ENCODE peak calls at places on chromosomes 5 and 9, in five cellular contexts. B is lower leg skin, W is spleen, Z is tibial nerve, E is ovary. X is an unnamed sample.

GRCh38 chr5:10157085-10157669 is 92.5 kb downstream of the ATPSCKMT start:
- DNase-seq in B (no peak), W (no peak), Z (no peak), E (no peak), X (no peak)

GRCh38 chr9:97809666-97810344 is 43.2 kb upstream of the FOXE1 start:
- DNase-seq in B (no peak), W (no peak), Z (no peak), E (no peak), X (no peak)

GRCh38 chr5:173383711-173384110 is 55.5 kb upstream of the STC2 start:
- DNase-seq in B (peak), W (no peak), Z (no peak), E (no peak), X (no peak)

GRCh38 chr9:96453625-96454024 is 3.7 kb downstream of the HABP4 start:
- DNase-seq in B (no peak), W (no peak), Z (no peak), E (no peak), X (no peak)

GRCh38 chr9:133375724-133376654 is at the start of the genes STKLD1 and SURF4:
- DNase-seq in B (peak), W (peak), Z (peak), E (peak), X (peak)

GRCh38 chr5:95682891-95683290 is at the start of gene SPATA9:
- DNase-seq in B (no peak), W (no peak), Z (no peak), E (no peak), X (no peak)

GRCh38 chr9:35112257-35113020 is 3.2 kb downstream of the ATOSB start:
- DNase-seq in B (peak), W (no peak), Z (no peak), E (no peak), X (no peak)

GRCh38 chr9:129006328-129007034 is 21.6 kb downstream of the SH3GLB2 start:
- DNase-seq in B (no peak), W (no peak), Z (peak), E (peak), X (peak)

GRCh38 chr5:38381361-38381760 is 123.0 kb downstream of the EGFLAM start:
- DNase-seq in B (no peak), W (no peak), Z (no peak), E (no peak), X (no peak)

GRCh38 chr5:1152771-1153282 is 41.0 kb upstream of the SLC12A7 start:
- DNase-seq in B (no peak), W (no peak), Z (no peak), E (no peak), X (peak)

GRCh38 chr5:67414712-67415111 is 218.1 kb upstream of the CD180 start:
- DNase-seq in B (no peak), W (no peak), Z (no peak), E (no peak), X (no peak)

GRCh38 chr9:93108301-93109041 is 12.5 kb downstream of the CARD19 start:
- DNase-seq in B (peak), W (peak), Z (peak), E (peak), X (peak)

GRCh38 chr5:79849061-79849460 is 142.0 kb downstream of the MTX3 start:
- DNase-seq in B (peak), W (no peak), Z (no peak), E (no peak), X (no peak)

GRCh38 chr9:114434878-114435311 is 47.1 kb upstream of the AKNA start:
- DNase-seq in B (peak), W (no peak), Z (no peak), E (no peak), X (peak)

GRCh38 chr9:109452761-109453160 is 45.3 kb downstream of the PTPN3 start:
- DNase-seq in B (no peak), W (no peak), Z (no peak), E (no peak), X (no peak)

GRCh38 chr9:14027114-14027812 is 286.7 kb downstream of the NFIB start:
- DNase-seq in B (no peak), W (no peak), Z (no peak), E (no peak), X (peak)

GRCh38 chr9:98101868-98102273 is 17.2 kb downstream of the TRIM14 start:
- DNase-seq in B (no peak), W (peak), Z (no peak), E (no peak), X (no peak)

GRCh38 chr5:171571663-171572062 is 152.2 kb downstream of the FGF18 start:
- DNase-seq in B (no peak), W (no peak), Z (no peak), E (no peak), X (no peak)

GRCh38 chr5:14665949-14666741 is 1.6 kb downstream of the OTULIN start:
- DNase-seq in B (no peak), W (peak), Z (no peak), E (no peak), X (no peak)

GRCh38 chr5:4348418-4348817 is 752.8 kb downstream of the IRX1 start:
- DNase-seq in B (no peak), W (no peak), Z (no peak), E (no peak), X (no peak)

GRCh38 chr9:93684806-93685553 is 108.6 kb downstream of the PHF2 start:
- DNase-seq in B (peak), W (peak), Z (no peak), E (no peak), X (no peak)

GRCh38 chr9:86445636-86446035 is 91.4 kb upstream of the TUT7 start:
- DNase-seq in B (no peak), W (no peak), Z (no peak), E (no peak), X (no peak)

GRCh38 chr5:109455598-109456096 is 45.9 kb upstream of the PJA2 start:
- DNase-seq in B (peak), W (no peak), Z (no peak), E (no peak), X (no peak)

GRCh38 chr5:100623719-100624118 is 88.5 kb downstream of the FAM174A start:
- DNase-seq in B (no peak), W (no peak), Z (no peak), E (no peak), X (no peak)

GRCh38 chr5:181189962-181190710 is 14.9 kb downstream of the TRIM7 start:
- DNase-seq in B (peak), W (peak), Z (no peak), E (peak), X (no peak)

GRCh38 chr5:132877938-132878337 is 4.5 kb downstream of the LEAP2 start:
- DNase-seq in B (no peak), W (no peak), Z (no peak), E (no peak), X (peak)

GRCh38 chr5:149227168-149227826 is 44.4 kb upstream of the AFAP1L1 start:
- DNase-seq in B (no peak), W (no peak), Z (no peak), E (no peak), X (no peak)

GRCh38 chr9:130898552-130898852 is 1.9 kb upstream of the QRFP start:
- DNase-seq in B (no peak), W (no peak), Z (no peak), E (no peak), X (no peak)

GRCh38 chr5:58015175-58015574 is 444.7 kb downstream of the PLK2 start:
- DNase-seq in B (no peak), W (no peak), Z (no peak), E (no peak), X (no peak)

GRCh38 chr5:55897905-55898304 is 46.7 kb downstream of the IL31RA start:
- DNase-seq in B (peak), W (no peak), Z (no peak), E (peak), X (no peak)

GRCh38 chr9:135714242-135715055 is 12.5 kb downstream of the KCNT1 start:
- DNase-seq in B (no peak), W (no peak), Z (no peak), E (no peak), X (no peak)

GRCh38 chr9:8816361-8816760 is 1016.8 kb upstream of the DMAC1 start:
- DNase-seq in B (no peak), W (no peak), Z (no peak), E (no peak), X (no peak)

GRCh38 chr5:138275895-138276294 is 1.5 kb upstream of the GFRA3 start:
- DNase-seq in B (no peak), W (no peak), Z (no peak), E (no peak), X (no peak)

GRCh38 chr5:125549322-125549871 is 803.0 kb upstream of the ZNF608 start:
- DNase-seq in B (no peak), W (no peak), Z (no peak), E (no peak), X (no peak)

GRCh38 chr5:179207920-179208705 is 137.1 kb downstream of the ADAMTS2 start:
- DNase-seq in B (no peak), W (no peak), Z (no peak), E (no peak), X (no peak)

GRCh38 chr5:43620944-43621505 is 18.0 kb downstream of the NNT start:
- DNase-seq in B (no peak), W (no peak), Z (no peak), E (no peak), X (no peak)
- TF ChIP-seq POLR2A in B (no peak), W (no peak), Z (no peak), E (no peak), X (no peak)

DNA sequence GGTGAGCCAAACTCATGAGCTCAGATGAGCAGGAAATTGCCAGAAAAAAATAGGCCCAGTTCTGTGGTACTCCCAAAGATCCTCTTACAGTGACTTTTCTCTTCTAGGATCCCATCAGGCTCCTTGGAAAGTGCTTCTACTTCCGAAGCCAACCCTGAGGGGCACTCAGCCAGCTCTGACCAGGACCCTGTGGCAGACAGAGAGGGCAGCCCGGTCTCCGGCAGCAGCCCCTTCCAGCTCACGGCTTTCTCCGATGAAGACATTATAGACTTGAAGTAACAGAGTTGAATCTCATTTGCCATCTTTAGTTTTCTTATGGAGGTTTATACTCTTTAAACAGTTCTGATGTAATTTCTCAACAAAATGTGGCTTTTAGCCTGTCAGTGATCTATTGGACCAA is 4.0 kb upstream of the SLC2A8 start:
- DNase-seq in B (no peak), W (no peak), Z (no peak), E (no peak), X (no peak)
- TF ChIP-seq POLR2A in B (no peak), W (no peak), Z (no peak), E (no peak), X (no peak)

GRCh38 chr9:7165350-7165937 is 407.7 kb downstream of the KDM4C start:
- DNase-seq in B (no peak), W (no peak), Z (no peak), E (no peak), X (no peak)
- TF ChIP-seq POLR2A in B (no peak), W (no peak), Z (no peak), E (no peak), X (no peak)

DNA sequence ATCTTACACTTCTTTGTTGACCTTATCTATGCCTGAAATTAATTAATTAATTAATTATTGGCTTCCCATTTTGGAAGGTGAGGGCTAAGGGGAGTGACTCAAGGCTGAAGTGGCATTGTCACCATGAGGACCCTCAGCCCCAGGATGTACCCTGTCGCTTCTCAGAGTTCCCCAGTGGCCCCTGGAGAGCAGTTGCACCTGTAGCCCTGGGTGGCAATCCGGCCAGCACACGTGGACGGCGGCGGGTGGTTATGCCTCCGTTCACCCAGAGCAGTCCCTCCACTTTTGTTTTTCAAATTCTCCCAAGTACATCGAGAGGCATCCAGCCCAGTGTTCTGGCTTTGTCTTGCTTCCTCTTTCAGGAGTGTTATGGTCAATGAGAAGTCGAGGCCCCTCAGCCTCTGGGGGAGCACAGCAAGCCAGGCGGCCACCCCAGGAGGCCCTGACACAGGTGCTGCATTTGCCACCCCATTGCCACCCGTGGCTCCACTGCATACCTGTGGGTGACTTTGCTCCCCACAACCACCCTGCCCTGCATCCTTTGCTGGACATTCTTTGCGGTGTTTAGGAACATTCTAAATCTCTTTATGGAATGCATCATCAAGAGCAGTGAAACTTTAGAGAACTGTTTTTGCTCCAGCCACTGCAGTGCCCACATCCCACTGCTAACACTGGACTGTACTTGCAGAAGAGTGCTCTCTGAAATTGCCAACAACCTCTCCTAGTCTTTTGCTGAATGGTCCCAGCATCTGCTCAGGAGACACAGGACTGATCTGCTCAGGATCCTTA is 11.5 kb upstream of the IRX2 start:
- DNase-seq in B (no peak), W (no peak), Z (no peak), E (no peak), X (no peak)
- TF ChIP-seq POLR2A in B (no peak), W (no peak), Z (no peak), E (no peak), X (no peak)

DNA sequence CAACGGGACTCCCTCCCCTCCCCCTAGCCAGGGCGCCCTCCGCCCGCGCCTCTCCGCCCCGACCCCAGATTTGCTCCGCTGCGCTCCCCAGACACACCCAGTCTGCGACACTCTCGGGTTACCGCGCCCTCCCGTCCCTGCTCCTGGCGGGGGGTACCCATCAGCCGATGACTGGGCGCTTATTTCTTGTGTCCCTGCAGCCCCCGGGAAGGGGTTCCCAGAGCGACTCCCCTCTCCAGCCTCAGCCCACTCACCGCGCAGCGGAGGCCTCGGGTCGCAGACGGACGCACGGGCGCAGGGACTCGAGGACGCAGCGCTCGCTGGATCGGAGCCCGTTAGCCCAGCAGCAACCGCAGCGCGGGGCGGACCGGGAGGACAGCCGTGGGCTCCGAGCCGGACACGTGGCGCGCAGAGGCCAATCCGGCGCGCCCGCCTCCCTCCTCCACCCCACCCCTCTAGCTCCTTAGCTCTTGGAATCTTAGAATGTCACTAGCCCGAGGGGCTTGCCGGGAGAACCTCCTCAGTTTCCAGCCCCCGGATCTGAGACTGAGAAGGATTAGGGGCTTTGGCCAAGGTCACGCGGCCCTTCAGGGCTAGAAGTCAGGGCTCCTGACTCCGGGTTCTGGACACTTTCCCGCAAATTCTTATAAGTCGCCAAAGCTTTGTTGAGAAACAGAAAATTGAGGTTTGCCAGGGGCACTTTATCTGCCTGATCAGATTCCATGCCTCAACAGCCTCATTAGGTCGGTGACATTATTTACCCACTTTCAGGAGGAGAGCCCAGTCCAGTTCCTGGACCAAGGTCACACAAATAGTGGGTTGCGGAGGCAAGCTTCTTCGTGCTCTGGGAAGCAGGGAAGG is at the start of gene ANXA6:
- DNase-seq in B (peak), W (peak), Z (peak), E (peak), X (peak)
- TF ChIP-seq POLR2A in B (no peak), W (no peak), Z (peak), E (peak), X (peak)

GRCh38 chr9:6006968-6007769 is 8.3 kb downstream of the RANBP6 start:
- DNase-seq in B (peak), W (peak), Z (peak), E (peak), X (peak)

GRCh38 chr9:6008169-6008979 is 7.0 kb downstream of the RANBP6 start:
- DNase-seq in B (peak), W (peak), Z (peak), E (peak), X (peak)

GRCh38 chr9:6007770-6008168 is 7.7 kb downstream of the RANBP6 start:
- DNase-seq in B (peak), W (peak), Z (peak), E (peak), X (peak)
- TF ChIP-seq POLR2A in B (no peak), W (no peak), Z (no peak), E (no peak), X (peak)